ENCODE peak calls at places on chromosomes 7 and 10, in five cellular contexts. J is mucosa of gallbladder; L is ACHN; D is neural crest cell; Q is activated effector memory CD4-positive, alpha-beta T cell treated with anti-CD3 and anti-CD28 coated beads, Interleukin-2, amount 50 U/mL, for 16 hours. C is an unnamed sample.

GRCh38 chr7:38107486-38107893 is 70.6 kb upstream of the STARD3NL start:
- DNase-seq in J (peak), L (peak), Q (peak), D (peak), C (peak)

GRCh38 chr7:57399972-57400371 is 50.0 kb upstream of the ZNF716 start:
- DNase-seq in D (no peak), Q (no peak), J (no peak), L (no peak), C (no peak)

GRCh38 chr7:3151784-3152183 is 108.1 kb upstream of the CARD11 start:
- DNase-seq in J (no peak), L (no peak), Q (no peak), D (no peak), C (no peak)

GRCh38 chr7:12403287-12404181 is at the start of gene VWDE:
- DNase-seq in Q (peak), J (peak), D (no peak), L (peak), C (peak)

GRCh38 chr7:131244259-131244852 is 83.3 kb upstream of the MKLN1 start:
- DNase-seq in Q (no peak), J (no peak), D (no peak), L (peak), C (peak)

GRCh38 chr10:132417249-132417878 is 20.4 kb downstream of the PWWP2B start:
- DNase-seq in Q (no peak), D (no peak), L (no peak), J (no peak), C (no peak)

GRCh38 chr7:20310963-20311742 is 19.5 kb upstream of the ITGB8 start:
- DNase-seq in D (no peak), Q (no peak), L (peak), J (no peak), C (no peak)

GRCh38 chr7:2042650-2043049 is 190.1 kb downstream of the MAD1L1 start:
- DNase-seq in D (no peak), J (no peak), Q (peak), L (no peak), C (no peak)

GRCh38 chr7:36037121-36037662 is 115.9 kb upstream of the EEPD1 start:
- DNase-seq in L (no peak), D (peak), Q (no peak), J (peak), C (no peak)

GRCh38 chr10:30170814-30171213 is 111.4 kb upstream of the JCAD start:
- DNase-seq in J (no peak), L (no peak), Q (no peak), D (no peak), C (no peak)

GRCh38 chr10:15817407-15818046 is 42.8 kb downstream of the MINDY3 start:
- DNase-seq in D (no peak), J (no peak), Q (no peak), L (no peak), C (no peak)

GRCh38 chr7:118918556-118918955 is 694.1 kb downstream of the ANKRD7 start:
- DNase-seq in J (no peak), Q (no peak), D (no peak), L (peak), C (no peak)

GRCh38 chr7:29297194-29297890 is 102.8 kb downstream of the CHN2 start:
- DNase-seq in J (no peak), D (peak), Q (no peak), L (no peak), C (peak)

GRCh38 chr7:83478601-83479000 is 170.3 kb downstream of the SEMA3E start:
- DNase-seq in Q (no peak), L (no peak), D (no peak), J (no peak), C (no peak)

GRCh38 chr7:80183900-80184685 is 49.5 kb downstream of the GNAI1 start:
- DNase-seq in D (no peak), L (peak), J (no peak), Q (no peak), C (no peak)

GRCh38 chr10:24590697-24591457 is 132.8 kb downstream of the ARHGAP21 start:
- DNase-seq in Q (no peak), J (no peak), D (no peak), L (no peak), C (no peak)

GRCh38 chr7:27113991-27114866 is 11.7 kb upstream of the HOXA2 start:
- DNase-seq in Q (no peak), L (peak), D (no peak), J (no peak), C (no peak)

GRCh38 chr10:33706191-33706590 is 371.7 kb upstream of the NRP1 start:
- DNase-seq in L (no peak), J (no peak), D (no peak), Q (no peak), C (no peak)

GRCh38 chr10:71963351-71963755 is 842 bp upstream of the CHST3 start:
- DNase-seq in J (no peak), Q (no peak), D (no peak), L (no peak), C (no peak)

GRCh38 chr10:44883581-44884331 is 27.4 kb upstream of the TMEM72 start:
- DNase-seq in Q (no peak), L (no peak), J (no peak), D (no peak), C (no peak)

C was measured in K562.